ENCODE peak calls at places on chromosomes 2 and 18, in four cellular contexts. O, H, L and W are unnamed samples.
A peak's percentile ranks its signal among the peaks of the same experiment; 100 is the strongest.

GRCh38 chr2:218229239-218229638 is 12.2 kb downstream of the ARPC2 start:
- DNase-seq in O (no peak), H (no peak), L (no peak), W (no peak)

GRCh38 chr18:26453370-26454030 is 94.9 kb downstream of the KCTD1 start:
- DNase-seq in O (no peak), H (no peak), L (no peak), W (no peak)

GRCh38 chr18:78105611-78106010 is 856.0 kb downstream of the GALR1 start:
- DNase-seq in L (no peak), H (no peak), O (no peak), W (no peak)

GRCh38 chr18:8744038-8744437 is 38.7 kb downstream of the MTCL1 start:
- DNase-seq in L (no peak), H (no peak), O (no peak), W (peak; percentile 45)

GRCh38 chr2:221517362-221518121 is 54.6 kb downstream of the EPHA4 start:
- DNase-seq in H (peak; percentile 31), O (peak; percentile 75), L (no peak), W (no peak)

GRCh38 chr18:51668101-51668500 is 470.6 kb upstream of the MEX3C start:
- DNase-seq in O (no peak), L (peak; percentile 73), H (peak; percentile 47), W (no peak)

GRCh38 chr2:64234785-64235184 is 90.6 kb upstream of the PELI1 start:
- DNase-seq in H (no peak), L (no peak), O (no peak), W (no peak)

GRCh38 chr2:150484461-150484931 is 3.0 kb downstream of the RND3 start:
- DNase-seq in H (peak; percentile 30), L (no peak), O (no peak), W (no peak)

GRCh38 chr2:30234180-30234971 is 3.0 kb downstream of the LBH start:
- DNase-seq in O (no peak), L (peak; percentile 36), H (no peak), W (peak; percentile 76)

GRCh38 chr18:28075501-28075900 is 101.4 kb downstream of the CDH2 start:
- DNase-seq in L (no peak), O (no peak), H (no peak), W (no peak)

GRCh38 chr18:27778441-27778840 is 398.5 kb downstream of the CDH2 start:
- DNase-seq in H (no peak), O (no peak), L (no peak), W (no peak)

GRCh38 chr2:240839152-240840143 is 19.4 kb upstream of the KIF1A start:
- DNase-seq in O (no peak), L (no peak), H (no peak), W (no peak)

GRCh38 chr2:197092431-197092830 is 165.9 kb upstream of the PGAP1 start:
- DNase-seq in L (no peak), H (no peak), O (no peak), W (no peak)

GRCh38 chr18:29779096-29779495 is 1263.4 kb downstream of the DSC3 start:
- DNase-seq in O (no peak), H (no peak), L (no peak), W (no peak)

GRCh38 chr2:74246496-74247195 is 48.2 kb downstream of the MTHFD2 start:
- DNase-seq in O (no peak), H (no peak), L (no peak), W (no peak)

GRCh38 chr2:112621792-112622527 is 23.8 kb upstream of the SLC20A1 start:
- DNase-seq in O (no peak), H (no peak), L (no peak), W (no peak)

GRCh38 chr2:222290691-222291484 is 7.9 kb downstream of the PAX3 start:
- DNase-seq in O (no peak), L (no peak), H (no peak), W (no peak)

GRCh38 chr2:20377738-20378137 is 27.1 kb upstream of the PUM2 start:
- DNase-seq in L (no peak), H (no peak), O (no peak), W (no peak)

GRCh38 chr2:113370478-113371091 is 66.9 kb upstream of the ZNG1B start:
- DNase-seq in H (peak; percentile 55), O (no peak), L (peak; percentile 65), W (no peak)

GRCh38 chr18:7467708-7468466 is 99.2 kb upstream of the PTPRM start:
- DNase-seq in L (no peak), O (no peak), H (no peak), W (no peak)

GRCh38 chr2:150465703-150466569 is 21.5 kb downstream of the RND3 start:
- DNase-seq in H (no peak), L (no peak), O (no peak), W (no peak)

GRCh38 chr2:129205766-129206165 is 773.7 kb upstream of the RAB6C start:
- DNase-seq in O (no peak), H (no peak), L (no peak), W (no peak)

GRCh38 chr2:6921321-6921922 is 4.2 kb downstream of the RNF144A start:
- DNase-seq in H (no peak), L (no peak), O (no peak), W (no peak)

GRCh38 chr2:128549646-128550260 is 231.1 kb upstream of the HS6ST1 start:
- DNase-seq in O (no peak), L (no peak), H (no peak), W (no peak)

GRCh38 chr2:30768708-30769580 is 38.3 kb downstream of the CAPN13 start:
- DNase-seq in O (no peak), L (no peak), H (no peak), W (no peak)

GRCh38 chr2:111671426-111672150 is 212.4 kb downstream of the ANAPC1 start:
- DNase-seq in L (no peak), O (no peak), H (peak; percentile 48), W (peak; percentile 84)

GRCh38 chr2:38535745-38536506 is 66.8 kb downstream of the HNRNPLL start:
- DNase-seq in H (peak; percentile 92), L (peak; percentile 90), O (peak; percentile 92), W (no peak)

GRCh38 chr18:34224423-34225217 is at the start of gene NOL4:
- DNase-seq in H (peak; percentile 44), O (no peak), L (peak; percentile 76), W (no peak)

GRCh38 chr2:18422416-18423165 is 137.9 kb downstream of the RDH14 start:
- DNase-seq in O (no peak), H (no peak), L (no peak), W (no peak)

GRCh38 chr2:44330801-44331200 is 30.5 kb downstream of the PREPL start:
- DNase-seq in O (no peak), H (no peak), L (no peak), W (no peak)

GRCh38 chr2:34103437-34103836 is 504.3 kb upstream of the FAM98A start:
- DNase-seq in O (no peak), H (no peak), L (no peak), W (no peak)

GRCh38 chr2:147777408-147777807 is 67.4 kb upstream of the ACVR2A start:
- DNase-seq in L (no peak), H (no peak), O (no peak), W (no peak)

GRCh38 chr2:66966631-66967030 is 430.5 kb upstream of the ETAA1 start:
- DNase-seq in O (no peak), L (no peak), H (no peak), W (no peak)